ENCODE peak calls at places on chromosomes 3 and 15, in six cellular contexts. Y is HL-60; R is activated T-helper 9 cell treated with anti-CD3 and anti-CD28 coated beads, Interleukin-2, amount 50 U/mL, for 16 hours; U is astrocyte of the spinal cord; G is T-helper 9 cell; X is nucleus accumbens. M is an unnamed sample.

GRCh38 chr3:113758389-113759029 is 11.7 kb downstream of the ATP6V1A start:
- DNase-seq in R (no peak), X (no peak), G (no peak), Y (no peak), U (peak; percentile 75), M (no peak)

GRCh38 chr3:129503387-129504010 is 24.9 kb upstream of the RHO start:
- DNase-seq in U (no peak), Y (no peak), R (no peak), G (no peak), X (peak; percentile 30), M (no peak)

GRCh38 chr3:13581485-13582365 is 32.8 kb downstream of the FBLN2 start:
- DNase-seq in Y (no peak), U (peak; percentile 66), X (no peak), R (no peak), G (no peak), M (no peak)

GRCh38 chr3:73625124-73625665 is 454 bp upstream of the PDZRN3 start:
- DNase-seq in G (no peak), R (no peak), Y (no peak), X (no peak), U (peak; percentile 72), M (no peak)

GRCh38 chr3:155097009-155097349 is 16.9 kb downstream of the MME start:
- DNase-seq in U (no peak), Y (no peak), G (no peak), X (no peak), R (no peak), M (no peak)

GRCh38 chr15:51048308-51048707 is 46.4 kb downstream of the TNFAIP8L3 start:
- DNase-seq in Y (peak; percentile 50), U (no peak), G (no peak), X (no peak), R (no peak), M (peak; percentile 15)

GRCh38 chr3:51637941-51638471 is 33.0 kb upstream of the TEX264 start:
- DNase-seq in G (no peak), Y (peak; percentile 78), X (no peak), U (peak; percentile 66), R (no peak), M (peak; percentile 93)

GRCh38 chr15:35206060-35206675 is 121.1 kb upstream of the NANOGP8 start:
- DNase-seq in X (no peak), Y (peak; percentile 19), U (peak; percentile 3), G (no peak), R (no peak), M (peak; percentile 20)

GRCh38 chr3:156307704-156308103 is 187.3 kb downstream of the KCNAB1 start:
- DNase-seq in U (peak; percentile 81), R (no peak), G (no peak), X (no peak), Y (no peak), M (no peak)

GRCh38 chr15:74173545-74174215 is at the start of gene ISLR:
- DNase-seq in U (peak; percentile 75), R (no peak), Y (no peak), G (no peak), X (no peak), M (no peak)

GRCh38 chr3:48018841-48019240 is 2.6 kb upstream of the MAP4 start:
- DNase-seq in G (no peak), U (peak; percentile 63), Y (no peak), R (no peak), X (no peak), M (no peak)

GRCh38 chr3:138470687-138471086 is 36.3 kb downstream of the ESYT3 start:
- DNase-seq in X (no peak), Y (no peak), G (no peak), R (no peak), U (no peak), M (no peak)

GRCh38 chr3:16151109-16151508 is 23.4 kb upstream of the GALNT15 start:
- DNase-seq in R (no peak), G (no peak), U (peak; percentile 86), Y (no peak), X (no peak), M (peak; percentile 50)

GRCh38 chr15:79036323-79036722 is 54.3 kb downstream of the RASGRF1 start:
- DNase-seq in U (no peak), X (no peak), R (no peak), Y (no peak), G (no peak), M (no peak)

GRCh38 chr3:114272271-114272670 is 21.6 kb upstream of the TIGIT start:
- DNase-seq in X (no peak), U (peak; percentile 58), Y (no peak), R (no peak), G (no peak), M (no peak)

GRCh38 chr3:27986204-27986879 is 255.1 kb upstream of the CMC1 start:
- DNase-seq in G (no peak), U (no peak), Y (no peak), R (no peak), X (no peak), M (no peak)

GRCh38 chr15:90001062-90001682 is at the start of gene ZNF710:
- DNase-seq in U (peak; percentile 71), Y (peak; percentile 33), G (no peak), R (no peak), X (peak; percentile 57), M (no peak)

GRCh38 chr3:155370198-155370597 is 76.7 kb upstream of the STRIT1 start:
- DNase-seq in G (no peak), X (no peak), R (no peak), U (no peak), Y (no peak), M (no peak)

GRCh38 chr3:4584537-4585249 is 91.5 kb downstream of the ITPR1 start:
- DNase-seq in G (no peak), X (peak; percentile 12), R (no peak), U (peak; percentile 23), Y (peak; percentile 63), M (peak; percentile 64)

GRCh38 chr15:58293622-58294550 is 137.9 kb upstream of the LIPC start:
- DNase-seq in Y (no peak), U (no peak), R (no peak), X (no peak), G (no peak), M (no peak)

GRCh38 chr3:125207949-125208568 is 4.5 kb downstream of the SLC12A8 start:
- DNase-seq in Y (no peak), U (no peak), G (no peak), R (no peak), X (no peak), M (no peak)

GRCh38 chr3:75136100-75136897 is 521.8 kb upstream of the CNTN3 start:
- DNase-seq in G (no peak), Y (no peak), U (no peak), X (no peak), R (no peak), M (no peak)

M was measured in AML-193.